ENCODE peak calls at places on chromosomes 1 and 21, in six cellular contexts. L is astrocyte of the spinal cord, X is tibial nerve, P is HFF-Myc, W is A673, M is fibroblast of pulmonary artery. Y is an unnamed sample.
A peak's percentile ranks its signal among the peaks of the same experiment; 100 is the strongest.

GRCh38 chr1:208269338-208269666 is 25.1 kb upstream of the PLXNA2 start:
- DNase-seq in L (no peak), X (no peak), P (no peak), W (no peak), M (no peak), Y (no peak)

GRCh38 chr1:107443027-107443426 is 302.2 kb downstream of the NTNG1 start:
- DNase-seq in L (no peak), X (no peak), P (no peak), W (no peak), M (no peak), Y (no peak)

GRCh38 chr1:19315378-19316206 is 3.5 kb downstream of the SLC66A1 start:
- DNase-seq in L (no peak), X (no peak), P (no peak), W (no peak), M (peak; percentile 47), Y (no peak)

GRCh38 chr1:183023601-183024351 is 556 bp downstream of the LAMC1 start:
- DNase-seq in L (peak; percentile 58), X (peak; percentile 52), P (no peak), W (peak; percentile 61), M (peak; percentile 60), Y (peak; percentile 81)

GRCh38 chr1:91555074-91555730 is 54.6 kb downstream of the CDC7 start:
- DNase-seq in L (peak; percentile 43), X (no peak), P (no peak), W (peak; percentile 6), M (peak; percentile 49), Y (no peak)

GRCh38 chr1:232581932-232582331 is 48.0 kb downstream of the SIPA1L2 start:
- DNase-seq in L (no peak), X (no peak), P (no peak), W (no peak), M (no peak), Y (no peak)

GRCh38 chr1:162189345-162189744 is 119.9 kb downstream of the NOS1AP start:
- DNase-seq in L (no peak), X (no peak), P (no peak), W (no peak), M (no peak), Y (no peak)

GRCh38 chr21:43355196-43355924 is 71.6 kb downstream of the SIK1 start:
- DNase-seq in L (no peak), X (no peak), P (no peak), W (peak; percentile 40), M (no peak), Y (no peak)

GRCh38 chr1:170765712-170766330 is 101.9 kb downstream of the PRRX1 start:
- DNase-seq in L (peak; percentile 58), X (peak; percentile 11), P (no peak), W (peak; percentile 48), M (peak; percentile 73), Y (no peak)

GRCh38 chr1:40078512-40079333 is 18.3 kb downstream of the PPT1 start:
- DNase-seq in L (peak; percentile 37), X (peak; percentile 55), P (peak; percentile 48), W (peak; percentile 76), M (peak; percentile 65), Y (peak; percentile 64)

GRCh38 chr21:34593423-34593822 is 21.5 kb downstream of the RCAN1 start:
- DNase-seq in L (no peak), X (no peak), P (no peak), W (no peak), M (no peak), Y (no peak)

GRCh38 chr1:169497317-169497716 is 11.6 kb upstream of the SLC19A2 start:
- DNase-seq in L (no peak), X (no peak), P (no peak), W (no peak), M (no peak), Y (no peak)

GRCh38 chr1:205144751-205145150 is 23.0 kb upstream of the RBBP5 start:
- DNase-seq in L (peak; percentile 63), X (no peak), P (peak; percentile 26), W (peak; percentile 28), M (peak; percentile 74), Y (no peak)

DNA sequence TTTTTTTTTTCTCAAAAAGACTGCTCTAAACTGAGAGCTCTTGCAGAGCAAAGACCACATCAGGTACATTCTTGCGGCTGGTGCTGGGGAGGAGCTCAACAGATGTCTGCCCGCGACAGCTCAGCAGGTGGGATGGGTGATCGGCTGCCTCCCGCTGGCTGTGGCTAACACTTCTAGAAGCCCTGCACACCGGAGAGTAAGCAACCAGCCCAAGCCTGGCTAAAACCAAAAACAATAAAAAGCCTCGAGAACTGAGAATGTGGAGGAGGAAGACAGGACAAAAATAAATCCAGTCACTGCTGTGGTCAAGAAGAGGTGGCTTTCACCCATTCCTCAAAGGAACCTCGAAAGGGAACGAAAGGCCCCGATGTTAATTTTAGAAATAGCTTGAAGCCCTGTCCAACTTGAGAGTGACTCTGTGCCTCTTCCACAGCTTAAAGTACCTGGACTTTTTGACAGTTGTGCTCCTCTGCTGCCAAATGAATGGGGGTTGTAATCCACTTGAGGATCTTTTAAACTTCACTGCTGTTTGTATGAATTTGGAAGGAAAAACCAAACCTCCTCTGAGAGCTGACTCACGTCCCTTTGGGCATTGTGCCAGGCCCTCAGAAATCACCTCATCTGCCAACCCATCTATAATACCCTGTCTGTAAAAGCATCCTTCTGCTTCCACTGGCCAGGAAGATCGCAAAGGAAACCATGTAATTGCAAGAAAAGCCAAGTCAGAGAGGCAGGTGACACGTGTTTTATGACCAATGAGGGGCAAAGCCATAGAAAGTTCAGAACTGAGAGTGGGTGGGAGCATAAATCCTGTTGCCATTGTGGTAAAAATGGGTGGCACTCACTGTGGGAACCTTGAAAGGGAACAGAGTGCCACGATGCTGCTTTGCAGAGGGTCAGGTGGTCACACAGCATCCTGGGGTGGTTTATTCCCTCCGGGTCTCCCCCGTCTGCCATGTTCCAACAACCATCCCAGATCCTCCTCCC is 78.5 kb downstream of the KCNN3 start:
- DNase-seq in L (peak; percentile 12), X (no peak), P (no peak), W (peak; percentile 69), M (peak; percentile 46), Y (no peak)
- H3K4me3 ChIP-seq in L (no peak overlapping the region), X (no peak overlapping the region), P (no peak overlapping the region), W (no peak overlapping the region), M (no peak overlapping the region), Y (no peak overlapping the region)

GRCh38 chr1:184971522-184972265 is 2.6 kb downstream of the NIBAN1 start:
- DNase-seq in L (no peak), X (no peak), P (no peak), W (no peak), M (no peak), Y (no peak)
- H3K4me3 ChIP-seq in L (no peak overlapping the region), X (no peak overlapping the region), P (no peak overlapping the region), W (peak overlapping the region; percentile 84), M (peak overlapping the region; percentile 74), Y (no peak overlapping the region)

GRCh38 chr1:197683895-197684553 is 91.3 kb downstream of the DENND1B start:
- DNase-seq in L (no peak), X (no peak), P (no peak), W (no peak), M (no peak), Y (no peak)
- H3K4me3 ChIP-seq in L (no peak overlapping the region), X (no peak overlapping the region), P (no peak overlapping the region), W (no peak overlapping the region), M (no peak overlapping the region), Y (no peak overlapping the region)

GRCh38 chr1:116377564-116378529 is 4.8 kb downstream of the ATP1A1 start:
- DNase-seq in L (peak; percentile 95), X (peak; percentile 52), P (peak; percentile 54), W (peak; percentile 75), M (peak; percentile 97), Y (peak; percentile 58)

GRCh38 chr1:116379674-116380498 is 6.8 kb downstream of the ATP1A1 start:
- DNase-seq in L (no peak), X (no peak), P (no peak), W (no peak), M (no peak), Y (peak; percentile 62)

GRCh38 chr1:116380499-116381316 is 7.7 kb downstream of the ATP1A1 start:
- DNase-seq in L (no peak), X (no peak), P (no peak), W (no peak), M (no peak), Y (no peak)

GRCh38 chr1:116376734-116377096 is 3.7 kb downstream of the ATP1A1 start:
- DNase-seq in L (no peak), X (no peak), P (no peak), W (peak; percentile 40), M (peak; percentile 83), Y (no peak)

GRCh38 chr1:116379057-116379630 is 6.1 kb downstream of the ATP1A1 start:
- DNase-seq in L (no peak), X (no peak), P (no peak), W (no peak), M (no peak), Y (no peak)
- H3K4me3 ChIP-seq in L (no peak overlapping the region), X (no peak overlapping the region), P (no peak overlapping the region), W (peak overlapping the region; percentile 91), M (no peak overlapping the region), Y (no peak overlapping the region)

DNA sequence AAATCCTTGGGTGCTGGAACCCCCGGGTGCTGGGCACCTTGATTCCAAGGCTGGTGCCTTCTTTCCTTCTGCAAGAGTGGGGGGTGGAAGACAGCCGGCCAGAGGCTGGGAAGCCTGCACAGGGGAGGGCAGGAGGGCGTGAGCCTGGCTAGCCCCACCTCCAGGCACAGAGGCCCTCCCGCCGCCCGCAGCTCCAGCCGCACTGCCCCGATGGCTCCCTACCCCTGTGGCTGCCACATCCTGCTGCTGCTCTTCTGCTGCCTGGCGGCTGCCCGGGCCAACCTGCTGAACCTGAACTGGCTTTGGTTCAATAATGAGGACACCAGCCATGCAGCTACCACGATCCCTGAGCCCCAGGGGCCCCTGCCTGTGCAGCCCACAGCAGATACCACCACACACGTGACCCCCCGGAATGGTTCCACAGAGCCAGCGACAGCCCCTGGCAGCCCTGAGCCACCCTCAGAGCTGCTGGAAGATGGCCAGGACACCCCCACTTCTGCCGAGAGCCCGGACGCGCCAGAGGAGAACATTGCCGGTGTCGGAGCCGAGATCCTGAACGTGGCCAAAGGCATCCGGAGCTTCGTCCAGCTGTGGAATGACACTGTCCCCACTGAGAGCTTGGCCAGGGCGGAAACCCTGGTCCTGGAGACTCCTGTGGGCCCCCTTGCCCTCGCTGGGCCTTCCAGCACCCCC is 50.5 kb downstream of the COL18A1 start:
- DNase-seq in L (peak; percentile 52), X (no peak), P (no peak), W (no peak), M (peak; percentile 51), Y (no peak)
- H3K4me3 ChIP-seq in L (no peak overlapping the region), X (peak overlapping the region; percentile 17), P (no peak overlapping the region), W (peak overlapping the region; percentile 21), M (peak overlapping the region; percentile 17), Y (peak overlapping the region; percentile 10)

GRCh38 chr1:29213055-29213454 is 17.7 kb downstream of the MECR start:
- DNase-seq in L (no peak), X (no peak), P (no peak), W (no peak), M (no peak), Y (no peak)

GRCh38 chr1:29208462-29208861 is 22.3 kb downstream of the MECR start:
- DNase-seq in L (no peak), X (no peak), P (no peak), W (no peak), M (no peak), Y (no peak)

GRCh38 chr1:29209173-29209572 is 21.6 kb downstream of the MECR start:
- DNase-seq in L (peak; percentile 15), X (no peak), P (no peak), W (no peak), M (no peak), Y (no peak)

GRCh38 chr1:29211086-29212030 is 19.4 kb downstream of the MECR start:
- DNase-seq in L (no peak), X (no peak), P (no peak), W (no peak), M (no peak), Y (no peak)

GRCh38 chr1:29210278-29211085 is 20.3 kb downstream of the MECR start:
- DNase-seq in L (no peak), X (no peak), P (no peak), W (no peak), M (no peak), Y (no peak)
- H3K4me3 ChIP-seq in L (no peak overlapping the region), X (no peak overlapping the region), P (no peak overlapping the region), W (no peak overlapping the region), M (no peak overlapping the region), Y (no peak overlapping the region)